ENCODE peak calls at places on chromosomes 13 and 19, in eight cellular contexts. G is hippocampal formation; R is T-cell; V is HFFc6; S is CD4-positive, alpha-beta T cell; H is C1 segment of cervical spinal cord; W is activated CD4-positive, alpha-beta T cell treated with anti-CD3 and anti-CD28 coated beads, Interleukin-2, amount 50 U/mL, for 1 hour; B is heart left ventricle. K is an unnamed sample.

GRCh38 chr13:112188298-112188610 is 121.3 kb downstream of the SOX1 start:
- DNase-seq in H (no peak), V (no peak), G (no peak), W (no peak), S (no peak), R (no peak), B (no peak), K (no peak)

GRCh38 chr13:97113231-97114001 is 108.7 kb upstream of the MBNL2 start:
- DNase-seq in W (no peak), S (peak; percentile 11), H (no peak), R (no peak), V (no peak), B (no peak), G (peak; percentile 61), K (peak; percentile 47)

GRCh38 chr13:25980255-25980654 is 71.6 kb downstream of the SHISA2 start:
- DNase-seq in B (no peak), W (no peak), H (no peak), R (no peak), V (peak; percentile 3), S (no peak), G (peak; percentile 8), K (no peak)

GRCh38 chr13:43232866-43233265 is 209.5 kb downstream of the DNAJC15 start:
- DNase-seq in B (no peak), S (no peak), V (peak; percentile 29), R (no peak), H (no peak), G (no peak), W (no peak), K (no peak)

GRCh38 chr13:75405976-75406703 is 75.8 kb downstream of the TBC1D4 start:
- DNase-seq in H (no peak), B (no peak), S (no peak), G (no peak), R (no peak), V (no peak), W (no peak), K (no peak)

GRCh38 chr19:33368074-33368864 is 5.2 kb upstream of the CEBPG start:
- DNase-seq in B (no peak), H (no peak), S (no peak), V (peak; percentile 41), G (no peak), W (no peak), R (no peak), K (no peak)

GRCh38 chr13:39417643-39418042 is 185.3 kb downstream of the LHFPL6 start:
- DNase-seq in R (no peak), H (no peak), W (no peak), B (peak; percentile 31), V (peak; percentile 54), G (no peak), S (no peak), K (no peak)

GRCh38 chr19:13619203-13619632 is 112.9 kb upstream of the CACNA1A start:
- DNase-seq in R (no peak), G (peak; percentile 9), B (no peak), W (no peak), S (no peak), V (peak; percentile 12), H (no peak), K (no peak)

GRCh38 chr19:10412257-10412977 is 7.9 kb upstream of the PDE4A start:
- DNase-seq in S (no peak), R (no peak), B (no peak), W (no peak), V (peak; percentile 24), G (no peak), H (no peak), K (no peak)

GRCh38 chr13:66927562-66927961 is 302.6 kb downstream of the PCDH9 start:
- DNase-seq in W (no peak), B (no peak), S (no peak), H (no peak), V (no peak), R (no peak), G (no peak), K (no peak)

GRCh38 chr13:26163812-26164211 is 58.3 kb downstream of the RNF6 start:
- DNase-seq in G (no peak), B (no peak), W (no peak), S (no peak), V (no peak), R (no peak), H (no peak), K (no peak)

GRCh38 chr13:90445179-90445578 is 902.3 kb upstream of the MIR17HG start:
- DNase-seq in W (no peak), H (no peak), V (peak; percentile 87), S (no peak), R (no peak), G (no peak), B (no peak), K (peak; percentile 10)

GRCh38 chr19:44303976-44304568 is 753 bp downstream of the ZNF235 start:
- DNase-seq in W (no peak), G (no peak), V (peak; percentile 29), H (peak; percentile 5), R (no peak), B (no peak), S (no peak), K (peak; percentile 26)